ENCODE peak calls at places on chromosomes 1 and 21, in ten cellular contexts. B is cardiac fibroblast, Y is sigmoid colon, S is fibroblast of mammary gland, F is AG04450, A is Karpas-422, I is IMR-90, K is epithelial cell of proximal tubule, R is ascending aorta, D is kidney. G is an unnamed sample.

GRCh38 chr1:1290238-1290731 is 10.0 kb downstream of the SCNN1D start:
- DNase-seq in B (no peak), Y (no peak), S (no peak), F (no peak), A (peak), I (no peak), K (no peak), R (no peak), D (no peak), G (peak)

GRCh38 chr1:183244466-183244865 is 58.4 kb downstream of the LAMC2 start:
- DNase-seq in B (peak), Y (peak), S (peak), F (no peak), A (no peak), I (peak), K (no peak), R (no peak), D (peak), G (peak)

GRCh38 chr21:31922881-31923280 is 50.1 kb downstream of the HUNK start:
- DNase-seq in B (no peak), Y (no peak), S (no peak), F (no peak), A (no peak), I (no peak), K (no peak), R (no peak), D (no peak), G (no peak)

GRCh38 chr1:58409826-58410225 is 136.7 kb downstream of the OMA1 start:
- DNase-seq in B (no peak), Y (no peak), S (no peak), F (no peak), A (no peak), I (peak), K (no peak), R (no peak), D (no peak), G (no peak)

GRCh38 chr1:39359028-39359570 is 132.3 kb upstream of the BMP8A start:
- DNase-seq in B (peak), Y (peak), S (no peak), F (no peak), A (no peak), I (no peak), K (no peak), R (no peak), D (no peak), G (no peak)

GRCh38 chr1:30417001-30417700 is 306.2 kb downstream of the MATN1 start:
- DNase-seq in B (no peak), Y (peak), S (no peak), F (no peak), A (no peak), I (no peak), K (no peak), R (no peak), D (no peak), G (no peak)

GRCh38 chr1:116556289-116557006 is 14.4 kb downstream of the CD58 start:
- DNase-seq in B (peak), Y (peak), S (peak), F (no peak), A (no peak), I (peak), K (peak), R (peak), D (no peak), G (peak)

GRCh38 chr1:2174348-2175054 is 20.1 kb downstream of the FAAP20 start:
- DNase-seq in B (peak), Y (peak), S (peak), F (no peak), A (peak), I (peak), K (no peak), R (no peak), D (peak), G (peak)

GRCh38 chr1:171581766-171582165 is 40.3 kb upstream of the MYOCOS start:
- DNase-seq in B (no peak), Y (no peak), S (no peak), F (no peak), A (no peak), I (no peak), K (no peak), R (no peak), D (no peak), G (no peak)

GRCh38 chr1:153796786-153797659 is 21.8 kb downstream of the SLC27A3 start:
- DNase-seq in B (peak), Y (peak), S (peak), F (peak), A (peak), I (peak), K (no peak), R (no peak), D (no peak), G (peak)

GRCh38 chr21:26137379-26138060 is 33.0 kb downstream of the APP start:
- DNase-seq in B (peak), Y (no peak), S (peak), F (no peak), A (no peak), I (no peak), K (no peak), R (no peak), D (no peak), G (no peak)

GRCh38 chr1:54290443-54291184 is 90.6 kb downstream of the MRPL37 start:
- DNase-seq in B (no peak), Y (no peak), S (peak), F (no peak), A (no peak), I (peak), K (no peak), R (no peak), D (peak), G (no peak)

GRCh38 chr1:201261771-201262547 is 21.3 kb upstream of the PKP1 start:
- DNase-seq in B (peak), Y (peak), S (no peak), F (no peak), A (no peak), I (peak), K (no peak), R (no peak), D (peak), G (no peak)

GRCh38 chr21:41712730-41713129 is 54.1 kb downstream of the RIPK4 start:
- DNase-seq in B (no peak), Y (no peak), S (no peak), F (no peak), A (no peak), I (no peak), K (no peak), R (no peak), D (no peak), G (no peak)

GRCh38 chr1:205939690-205940330 is 3.4 kb downstream of the SLC26A9 start:
- DNase-seq in B (no peak), Y (no peak), S (no peak), F (no peak), A (peak), I (no peak), K (no peak), R (no peak), D (no peak), G (no peak)

GRCh38 chr1:166197597-166197996 is 30.8 kb upstream of the FAM78B start:
- DNase-seq in B (no peak), Y (no peak), S (no peak), F (no peak), A (no peak), I (no peak), K (peak), R (no peak), D (no peak), G (no peak)

GRCh38 chr1:168321945-168322344 is 41.3 kb downstream of the TBX19 start:
- DNase-seq in B (peak), Y (no peak), S (peak), F (no peak), A (peak), I (peak), K (no peak), R (no peak), D (no peak), G (no peak)

GRCh38 chr1:33220701-33221384 is 35.4 kb upstream of the ZNF362 start:
- DNase-seq in B (no peak), Y (no peak), S (no peak), F (no peak), A (no peak), I (no peak), K (no peak), R (no peak), D (no peak), G (no peak)

GRCh38 chr1:246067432-246068021 is 439.6 kb downstream of the SMYD3 start:
- DNase-seq in B (no peak), Y (no peak), S (no peak), F (no peak), A (no peak), I (peak), K (no peak), R (no peak), D (peak), G (no peak)

GRCh38 chr1:169238506-169238905 is 129.1 kb downstream of the NME7 start:
- DNase-seq in B (peak), Y (no peak), S (peak), F (no peak), A (no peak), I (peak), K (no peak), R (no peak), D (no peak), G (no peak)

GRCh38 chr1:80083892-80084291 is 1077.4 kb upstream of the ADGRL4 start:
- DNase-seq in B (no peak), Y (no peak), S (no peak), F (no peak), A (no peak), I (no peak), K (no peak), R (no peak), D (no peak), G (no peak)

GRCh38 chr1:243244420-243244819 is 10.7 kb downstream of the CEP170 start:
- DNase-seq in B (no peak), Y (no peak), S (no peak), F (no peak), A (no peak), I (no peak), K (no peak), R (no peak), D (no peak), G (no peak)

GRCh38 chr1:42312576-42313212 is 22.3 kb downstream of the FOXJ3 start:
- DNase-seq in B (no peak), Y (no peak), S (no peak), F (no peak), A (no peak), I (no peak), K (no peak), R (no peak), D (no peak), G (no peak)

GRCh38 chr21:36076878-36077658 is 7.2 kb downstream of the CBR1 start:
- DNase-seq in B (no peak), Y (no peak), S (no peak), F (no peak), A (no peak), I (no peak), K (no peak), R (no peak), D (no peak), G (no peak)

GRCh38 chr1:151158311-151158710 is 1.9 kb downstream of the TNFAIP8L2 start:
- DNase-seq in B (no peak), Y (no peak), S (no peak), F (no peak), A (no peak), I (no peak), K (no peak), R (no peak), D (no peak), G (no peak)

GRCh38 chr21:43273016-43273707 is 104.4 kb downstream of the CRYAA start:
- DNase-seq in B (no peak), Y (no peak), S (no peak), F (no peak), A (no peak), I (no peak), K (no peak), R (no peak), D (peak), G (peak)

GRCh38 chr21:34886554-34887385 is 162.3 kb downstream of the RUNX1 start:
- DNase-seq in B (no peak), Y (peak), S (peak), F (no peak), A (peak), I (no peak), K (no peak), R (no peak), D (peak), G (peak)

GRCh38 chr1:87044840-87045239 is 130.4 kb downstream of the HS2ST1 start:
- DNase-seq in B (no peak), Y (no peak), S (no peak), F (no peak), A (no peak), I (no peak), K (no peak), R (no peak), D (no peak), G (no peak)

GRCh38 chr1:14039894-14040430 is 340.0 kb downstream of the PRDM2 start:
- DNase-seq in B (no peak), Y (no peak), S (no peak), F (no peak), A (no peak), I (no peak), K (no peak), R (no peak), D (no peak), G (no peak)

GRCh38 chr1:203338335-203339036 is 12.4 kb downstream of the FMOD start:
- DNase-seq in B (peak), Y (peak), S (peak), F (no peak), A (peak), I (peak), K (no peak), R (no peak), D (no peak), G (no peak)

GRCh38 chr1:28895896-28896608 is 18.3 kb upstream of the EPB41 start:
- DNase-seq in B (peak), Y (no peak), S (peak), F (no peak), A (no peak), I (peak), K (no peak), R (no peak), D (peak), G (no peak)

GRCh38 chr1:30140566-30140965 is 582.8 kb downstream of the MATN1 start:
- DNase-seq in B (no peak), Y (no peak), S (no peak), F (no peak), A (no peak), I (no peak), K (no peak), R (no peak), D (no peak), G (no peak)

GRCh38 chr21:44461438-44462089 is 6.3 kb downstream of the LRRC3 start:
- DNase-seq in B (no peak), Y (peak), S (no peak), F (no peak), A (no peak), I (no peak), K (no peak), R (no peak), D (peak), G (no peak)

GRCh38 chr1:162475089-162475488 is 22.5 kb upstream of the UHMK1 start:
- DNase-seq in B (no peak), Y (no peak), S (no peak), F (no peak), A (peak), I (no peak), K (no peak), R (no peak), D (no peak), G (no peak)

GRCh38 chr1:212752934-212753497 is 38.6 kb downstream of the NSL1 start:
- DNase-seq in B (peak), Y (no peak), S (peak), F (no peak), A (no peak), I (no peak), K (no peak), R (no peak), D (no peak), G (no peak)
- H3K4me3 ChIP-seq in B (no peak), Y (peak), S (peak), F (no peak), A (peak), I (peak), K (no peak), R (peak), D (no peak), G (peak)

GRCh38 chr1:93584238-93585003 is 97.2 kb downstream of the BCAR3 start:
- DNase-seq in B (no peak), Y (no peak), S (peak), F (no peak), A (no peak), I (no peak), K (no peak), R (no peak), D (no peak), G (no peak)
- H3K4me3 ChIP-seq in B (no peak), Y (no peak), S (no peak), F (no peak), A (no peak), I (no peak), K (no peak), R (no peak), D (peak), G (peak)

GRCh38 chr1:12662556-12662955 is 18.7 kb downstream of the AADACL4 start:
- DNase-seq in B (no peak), Y (no peak), S (no peak), F (no peak), A (no peak), I (no peak), K (no peak), R (no peak), D (no peak), G (no peak)

GRCh38 chr1:12669529-12670068 is 25.7 kb downstream of the AADACL4 start:
- DNase-seq in B (peak), Y (peak), S (no peak), F (no peak), A (no peak), I (peak), K (no peak), R (no peak), D (no peak), G (no peak)

GRCh38 chr1:12661606-12662219 is 17.8 kb downstream of the AADACL4 start:
- DNase-seq in B (no peak), Y (no peak), S (no peak), F (no peak), A (no peak), I (no peak), K (no peak), R (no peak), D (no peak), G (no peak)

GRCh38 chr1:12666141-12666735 is 22.4 kb downstream of the AADACL4 start:
- DNase-seq in B (peak), Y (no peak), S (no peak), F (no peak), A (no peak), I (peak), K (no peak), R (no peak), D (peak), G (no peak)

GRCh38 chr1:12665511-12665910 is 21.6 kb downstream of the AADACL4 start:
- DNase-seq in B (no peak), Y (no peak), S (no peak), F (no peak), A (no peak), I (no peak), K (no peak), R (no peak), D (no peak), G (no peak)
- H3K4me3 ChIP-seq in B (no peak), Y (no peak), S (no peak), F (no peak), A (no peak), I (no peak), K (no peak), R (no peak), D (no peak), G (no peak)

DNA sequence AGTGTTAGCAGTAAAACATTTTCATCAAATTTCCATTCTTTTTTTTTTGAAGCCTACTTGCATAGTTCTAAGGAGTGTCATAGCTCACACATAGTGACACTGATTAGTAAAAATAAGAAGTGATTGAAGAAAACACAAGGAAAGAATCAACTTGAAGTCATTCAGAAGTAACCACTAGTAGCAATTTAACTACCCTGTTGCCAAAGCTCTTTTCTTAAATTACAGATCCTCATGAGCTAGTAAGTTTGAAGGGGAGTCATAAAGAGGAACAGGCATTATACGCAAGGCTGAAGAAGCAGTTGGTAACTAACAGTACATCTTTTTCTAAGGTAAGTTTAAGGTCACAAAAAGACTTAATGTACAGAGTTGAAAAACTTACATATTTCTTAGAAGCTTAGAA is 332.2 kb downstream of the CHRM3 start:
- DNase-seq in B (no peak), Y (no peak), S (no peak), F (no peak), A (no peak), I (no peak), K (no peak), R (no peak), D (no peak), G (no peak)
- H3K4me3 ChIP-seq in B (no peak), Y (no peak), S (no peak), F (no peak), A (no peak), I (no peak), K (no peak), R (no peak), D (no peak), G (no peak)

GRCh38 chr1:12478612-12478985 is 139.4 kb downstream of the DHRS3 start:
- DNase-seq in B (no peak), Y (no peak), S (no peak), F (no peak), A (no peak), I (no peak), K (no peak), R (no peak), D (no peak), G (no peak)
- H3K4me3 ChIP-seq in B (no peak), Y (no peak), S (no peak), F (no peak), A (no peak), I (no peak), K (no peak), R (no peak), D (no peak), G (no peak)

GRCh38 chr1:36251794-36252481 is 27.7 kb downstream of the THRAP3 start:
- DNase-seq in B (peak), Y (no peak), S (peak), F (no peak), A (no peak), I (peak), K (no peak), R (no peak), D (no peak), G (no peak)
- H3K4me3 ChIP-seq in B (no peak), Y (no peak), S (no peak), F (no peak), A (no peak), I (no peak), K (no peak), R (no peak), D (no peak), G (no peak)

G was measured in left ventricle myocardium inferior.